ENCODE peak calls at places on chromosome 2, in nine cellular contexts. One of them, this sample, is unnamed.
A peak's percentile ranks its signal among the peaks of the same experiment; 100 is the strongest.

GRCh38 chr2:237919593-237919992 is 47.2 kb upstream of the UBE2F start:
- DNase-seq in upper lobe of right lung: no peak
- DNase-seq in astrocyte: no peak
- DNase-seq in left ventricle myocardium inferior: no peak
- DNase-seq in sigmoid colon: peak; percentile 60
- DNase-seq in fibroblast of lung: no peak
- DNase-seq in PC-3: no peak
- DNase-seq in cardiac muscle cell: no peak
- DNase-seq in hepatocyte: no peak
- DNase-seq in this sample: no peak

GRCh38 chr2:224925822-224926124 is 116.5 kb downstream of the DOCK10 start:
- DNase-seq in upper lobe of right lung: no peak
- DNase-seq in astrocyte: peak; percentile 49
- DNase-seq in left ventricle myocardium inferior: no peak
- DNase-seq in sigmoid colon: no peak
- DNase-seq in fibroblast of lung: peak; percentile 53
- DNase-seq in PC-3: no peak
- DNase-seq in cardiac muscle cell: no peak
- DNase-seq in hepatocyte: no peak
- DNase-seq in this sample: no peak

GRCh38 chr2:145690183-145690582 is 1170.3 kb upstream of the ZEB2 start:
- DNase-seq in upper lobe of right lung: no peak
- DNase-seq in astrocyte: peak; percentile 80
- DNase-seq in left ventricle myocardium inferior: no peak
- DNase-seq in sigmoid colon: no peak
- DNase-seq in fibroblast of lung: peak; percentile 79
- DNase-seq in PC-3: no peak
- DNase-seq in cardiac muscle cell: peak; percentile 44
- DNase-seq in hepatocyte: no peak
- DNase-seq in this sample: no peak

GRCh38 chr2:239055756-239056493 is 208.0 kb downstream of the TWIST2 start:
- DNase-seq in upper lobe of right lung: no peak
- DNase-seq in astrocyte: no peak
- DNase-seq in left ventricle myocardium inferior: no peak
- DNase-seq in sigmoid colon: peak; percentile 39
- DNase-seq in fibroblast of lung: peak; percentile 19
- DNase-seq in PC-3: peak; percentile 38
- DNase-seq in cardiac muscle cell: peak; percentile 12
- DNase-seq in hepatocyte: no peak
- DNase-seq in this sample: no peak

GRCh38 chr2:8543412-8544167 is 138.3 kb upstream of the ID2 start:
- DNase-seq in upper lobe of right lung: peak; percentile 85
- DNase-seq in astrocyte: peak; percentile 88
- DNase-seq in left ventricle myocardium inferior: peak; percentile 55
- DNase-seq in sigmoid colon: peak; percentile 82
- DNase-seq in fibroblast of lung: peak; percentile 92
- DNase-seq in PC-3: peak; percentile 78
- DNase-seq in cardiac muscle cell: peak; percentile 85
- DNase-seq in hepatocyte: no peak
- DNase-seq in this sample: peak; percentile 79

GRCh38 chr2:215652432-215652831 is 216.6 kb upstream of the FN1 start:
- DNase-seq in upper lobe of right lung: no peak
- DNase-seq in astrocyte: peak; percentile 95
- DNase-seq in left ventricle myocardium inferior: no peak
- DNase-seq in sigmoid colon: peak; percentile 81
- DNase-seq in fibroblast of lung: peak; percentile 95
- DNase-seq in PC-3: no peak
- DNase-seq in cardiac muscle cell: no peak
- DNase-seq in hepatocyte: no peak
- DNase-seq in this sample: no peak

GRCh38 chr2:86453838-86454237 is 12.7 kb downstream of the KDM3A start:
- DNase-seq in upper lobe of right lung: no peak
- DNase-seq in astrocyte: peak; percentile 55
- DNase-seq in left ventricle myocardium inferior: no peak
- DNase-seq in sigmoid colon: no peak
- DNase-seq in fibroblast of lung: peak; percentile 65
- DNase-seq in PC-3: peak; percentile 97
- DNase-seq in cardiac muscle cell: peak; percentile 92
- DNase-seq in hepatocyte: no peak
- DNase-seq in this sample: no peak

GRCh38 chr2:30684546-30684945 is 122.7 kb downstream of the CAPN13 start:
- DNase-seq in upper lobe of right lung: no peak
- DNase-seq in astrocyte: no peak
- DNase-seq in left ventricle myocardium inferior: no peak
- DNase-seq in sigmoid colon: peak; percentile 14
- DNase-seq in fibroblast of lung: no peak
- DNase-seq in PC-3: no peak
- DNase-seq in cardiac muscle cell: no peak
- DNase-seq in hepatocyte: no peak
- DNase-seq in this sample: no peak

GRCh38 chr2:56713161-56713676 is 529.4 kb downstream of the CCDC85A start:
- DNase-seq in upper lobe of right lung: no peak
- DNase-seq in astrocyte: peak; percentile 96
- DNase-seq in left ventricle myocardium inferior: no peak
- DNase-seq in sigmoid colon: no peak
- DNase-seq in fibroblast of lung: peak; percentile 95
- DNase-seq in PC-3: peak; percentile 13
- DNase-seq in cardiac muscle cell: peak; percentile 47
- DNase-seq in hepatocyte: no peak
- DNase-seq in this sample: no peak

DNA sequence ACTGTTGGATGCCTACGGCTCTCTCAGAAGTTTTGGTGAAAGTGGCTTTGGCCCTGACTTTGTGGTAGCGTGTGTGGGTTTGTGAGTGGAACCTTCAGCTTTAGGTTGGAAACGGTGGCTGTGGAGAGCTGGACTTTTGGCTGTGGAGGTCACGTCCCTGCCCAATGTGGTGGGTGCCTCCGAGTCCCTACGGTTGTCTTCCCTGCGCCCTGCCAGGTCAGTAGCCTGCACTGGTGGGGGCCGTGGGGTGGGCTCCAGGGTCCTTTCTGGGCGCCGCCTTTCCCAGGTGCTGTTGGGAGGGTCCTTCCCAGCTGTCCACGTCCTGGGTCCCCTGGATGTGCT is 11.1 kb downstream of the COLEC11 start:
- DNase-seq in upper lobe of right lung: peak; percentile 44
- DNase-seq in astrocyte: no peak
- DNase-seq in left ventricle myocardium inferior: no peak
- DNase-seq in sigmoid colon: peak; percentile 52
- DNase-seq in fibroblast of lung: no peak
- DNase-seq in PC-3: no peak
- DNase-seq in cardiac muscle cell: no peak
- DNase-seq in hepatocyte: no peak
- DNase-seq in this sample: no peak
- H3K4me3 ChIP-seq in upper lobe of right lung: no peak overlapping the region
- H3K4me3 ChIP-seq in astrocyte: no peak overlapping the region
- H3K4me3 ChIP-seq in left ventricle myocardium inferior: no peak overlapping the region
- H3K4me3 ChIP-seq in sigmoid colon: no peak overlapping the region
- H3K4me3 ChIP-seq in fibroblast of lung: no peak overlapping the region
- H3K4me3 ChIP-seq in PC-3: no peak overlapping the region
- H3K4me3 ChIP-seq in cardiac muscle cell: no peak overlapping the region
- H3K4me3 ChIP-seq in hepatocyte: no peak overlapping the region
- H3K4me3 ChIP-seq in this sample: no peak overlapping the region

DNA sequence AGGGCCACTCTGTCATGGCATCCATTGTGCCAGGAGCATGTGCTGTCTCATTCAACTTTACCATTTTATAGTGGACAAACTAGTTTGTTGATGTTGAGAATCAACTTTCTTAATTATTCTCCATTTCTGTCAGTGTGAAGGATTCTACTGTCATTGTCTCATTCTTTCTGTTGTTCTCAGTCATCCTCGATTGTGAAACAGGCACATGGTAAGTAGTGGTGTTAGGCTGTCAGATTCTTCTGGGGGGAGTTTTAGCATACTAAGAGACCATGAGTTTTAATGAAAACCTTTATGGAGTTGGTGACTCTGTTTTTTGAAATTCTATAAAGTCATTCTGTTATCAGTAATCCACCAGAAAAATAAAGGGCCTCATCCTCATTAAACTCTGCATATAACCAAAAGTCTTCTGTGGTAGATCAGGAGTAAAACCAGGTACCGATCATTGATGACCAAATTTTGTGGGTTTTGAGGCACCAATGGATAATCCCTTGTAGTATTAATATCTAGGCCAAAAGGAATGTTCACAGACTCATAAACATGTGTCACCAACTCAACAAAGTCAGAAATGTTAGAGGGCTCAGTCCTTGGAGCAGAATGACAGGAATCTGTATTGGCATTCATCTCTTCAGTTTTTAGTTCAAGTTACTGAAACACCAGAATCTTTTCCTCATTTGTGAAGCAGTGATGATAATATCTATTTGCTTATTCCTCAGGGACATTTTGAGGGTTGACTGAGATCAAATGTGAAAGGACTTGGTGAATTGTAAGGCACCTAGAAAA is 73.2 kb downstream of the CERS6 start:
- DNase-seq in upper lobe of right lung: no peak
- DNase-seq in astrocyte: no peak
- DNase-seq in left ventricle myocardium inferior: no peak
- DNase-seq in sigmoid colon: no peak
- DNase-seq in fibroblast of lung: no peak
- DNase-seq in PC-3: peak; percentile 50
- DNase-seq in cardiac muscle cell: no peak
- DNase-seq in hepatocyte: no peak
- DNase-seq in this sample: no peak
- H3K4me1 ChIP-seq in upper lobe of right lung: peaks cover 4% of the 10 kb centered on the region
- H3K4me1 ChIP-seq in astrocyte: no peaks in the 10 kb centered on the region
- H3K4me1 ChIP-seq in left ventricle myocardium inferior: peaks cover 94% of the 10 kb centered on the region
- H3K4me1 ChIP-seq in sigmoid colon: peaks cover 23% of the 10 kb centered on the region
- H3K4me1 ChIP-seq in fibroblast of lung: peaks cover 9% of the 10 kb centered on the region
- H3K4me1 ChIP-seq in PC-3: peaks cover 34% of the 10 kb centered on the region
- H3K4me1 ChIP-seq in cardiac muscle cell: peaks cover 18% of the 10 kb centered on the region
- H3K4me1 ChIP-seq in hepatocyte: peaks cover 58% of the 10 kb centered on the region
- H3K4me1 ChIP-seq in this sample: peaks cover 17% of the 10 kb centered on the region

DNA sequence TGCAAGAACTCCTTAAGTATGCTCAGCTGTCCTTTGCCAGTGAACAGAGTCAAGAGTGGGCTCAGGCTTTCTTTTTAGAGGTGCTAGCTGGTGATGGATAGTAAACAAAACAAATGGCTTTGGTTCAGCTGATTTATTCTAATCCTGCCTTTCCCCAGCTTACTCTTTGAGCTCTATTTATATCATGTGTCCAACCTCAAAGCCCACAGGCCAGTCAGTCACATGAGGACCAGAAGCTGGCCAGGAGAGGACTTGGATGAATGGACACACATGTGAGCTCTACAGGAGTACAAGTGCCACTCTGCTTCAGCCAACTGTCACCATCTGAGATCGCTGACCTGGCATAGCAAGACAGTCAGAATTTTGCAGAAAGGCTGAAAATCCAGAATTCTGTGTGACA is 59.4 kb downstream of the STK39 start:
- DNase-seq in upper lobe of right lung: no peak
- DNase-seq in astrocyte: no peak
- DNase-seq in left ventricle myocardium inferior: peak; percentile 41
- DNase-seq in sigmoid colon: no peak
- DNase-seq in fibroblast of lung: no peak
- DNase-seq in PC-3: no peak
- DNase-seq in cardiac muscle cell: no peak
- DNase-seq in hepatocyte: no peak
- DNase-seq in this sample: no peak
- TF ChIP-seq CTCF in upper lobe of right lung: no peak
- TF ChIP-seq CTCF in astrocyte: no peak
- TF ChIP-seq CTCF in left ventricle myocardium inferior: no peak
- TF ChIP-seq CTCF in sigmoid colon: no peak
- TF ChIP-seq CTCF in fibroblast of lung: no peak
- TF ChIP-seq CTCF in PC-3: no peak
- TF ChIP-seq CTCF in cardiac muscle cell: no peak
- TF ChIP-seq CTCF in hepatocyte: no peak
- TF ChIP-seq CTCF in this sample: no peak

GRCh38 chr2:110674620-110675555 is 3.0 kb downstream of the BUB1 start:
- DNase-seq in upper lobe of right lung: no peak
- DNase-seq in astrocyte: peak; percentile 39
- DNase-seq in left ventricle myocardium inferior: no peak
- DNase-seq in sigmoid colon: no peak
- DNase-seq in fibroblast of lung: peak; percentile 54
- DNase-seq in PC-3: peak; percentile 83
- DNase-seq in cardiac muscle cell: peak; percentile 77
- DNase-seq in hepatocyte: peak; percentile 60
- DNase-seq in this sample: peak; percentile 51
- H3K4me3 ChIP-seq in upper lobe of right lung: no peak overlapping the region
- H3K4me3 ChIP-seq in astrocyte: no peak overlapping the region
- H3K4me3 ChIP-seq in left ventricle myocardium inferior: peak overlapping the region; percentile 31
- H3K4me3 ChIP-seq in sigmoid colon: no peak overlapping the region
- H3K4me3 ChIP-seq in fibroblast of lung: no peak overlapping the region
- H3K4me3 ChIP-seq in PC-3: peak overlapping the region; percentile 94
- H3K4me3 ChIP-seq in cardiac muscle cell: peak overlapping the region; percentile 1
- H3K4me3 ChIP-seq in hepatocyte: no peak overlapping the region
- H3K4me3 ChIP-seq in this sample: no peak overlapping the region

GRCh38 chr2:221521261-221521845 is 50.8 kb downstream of the EPHA4 start:
- DNase-seq in upper lobe of right lung: no peak
- DNase-seq in astrocyte: no peak
- DNase-seq in left ventricle myocardium inferior: no peak
- DNase-seq in sigmoid colon: no peak
- DNase-seq in fibroblast of lung: no peak
- DNase-seq in PC-3: no peak
- DNase-seq in cardiac muscle cell: no peak
- DNase-seq in hepatocyte: no peak
- DNase-seq in this sample: no peak
- H3K4me1 ChIP-seq in upper lobe of right lung: peaks cover 35% of the 10 kb centered on the region
- H3K4me1 ChIP-seq in astrocyte: peaks cover 22% of the 10 kb centered on the region
- H3K4me1 ChIP-seq in left ventricle myocardium inferior: peaks cover 52% of the 10 kb centered on the region
- H3K4me1 ChIP-seq in sigmoid colon: peaks cover 38% of the 10 kb centered on the region
- H3K4me1 ChIP-seq in fibroblast of lung: peaks cover 2% of the 10 kb centered on the region
- H3K4me1 ChIP-seq in PC-3: peaks cover 33% of the 10 kb centered on the region
- H3K4me1 ChIP-seq in cardiac muscle cell: peaks cover 38% of the 10 kb centered on the region
- H3K4me1 ChIP-seq in hepatocyte: peaks cover 10% of the 10 kb centered on the region
- H3K4me1 ChIP-seq in this sample: peaks cover 44% of the 10 kb centered on the region

DNA sequence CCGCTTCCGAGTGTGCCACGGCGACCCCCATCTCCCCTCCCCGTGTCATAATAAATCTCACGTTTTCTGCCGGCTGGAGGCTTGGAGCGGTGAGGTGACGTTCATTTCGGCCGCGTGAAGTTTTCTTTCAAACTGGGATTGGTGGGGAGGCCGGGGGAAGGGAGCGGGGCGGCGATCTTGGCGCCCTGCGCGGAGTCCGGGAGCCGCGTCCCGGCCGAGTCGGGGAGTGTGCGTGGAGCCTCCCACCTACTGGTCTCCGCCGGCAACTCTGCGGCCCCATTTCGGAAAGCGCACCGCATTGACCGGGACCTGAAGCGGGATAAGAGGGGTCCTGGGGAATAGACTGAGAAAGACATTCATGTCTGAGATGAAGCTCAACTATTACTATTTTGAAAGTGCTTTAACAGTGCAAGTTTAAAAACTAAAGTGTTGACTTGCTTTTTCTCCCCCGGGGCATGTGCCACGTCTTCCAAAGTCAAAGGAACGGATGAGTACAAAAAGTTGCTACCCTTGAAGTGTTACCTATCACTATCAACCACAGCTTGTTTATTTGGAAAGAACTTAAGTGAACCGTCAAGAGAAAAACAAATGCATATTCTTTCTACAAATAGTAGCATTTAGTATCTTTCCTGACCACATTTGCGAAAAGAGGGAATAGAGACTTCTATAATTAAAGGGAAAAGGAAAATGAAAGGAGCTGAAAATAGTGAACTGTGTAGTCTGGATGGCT is 818 bp upstream of the IKZF2 start:
- DNase-seq in upper lobe of right lung: peak; percentile 89
- DNase-seq in astrocyte: peak; percentile 69
- DNase-seq in left ventricle myocardium inferior: peak; percentile 71
- DNase-seq in sigmoid colon: peak; percentile 85
- DNase-seq in fibroblast of lung: peak; percentile 80
- DNase-seq in PC-3: peak; percentile 66
- DNase-seq in cardiac muscle cell: peak; percentile 86
- DNase-seq in hepatocyte: peak; percentile 84
- DNase-seq in this sample: peak; percentile 75
- TF ChIP-seq CTCF in upper lobe of right lung: peak; percentile 26
- TF ChIP-seq CTCF in astrocyte: no peak
- TF ChIP-seq CTCF in left ventricle myocardium inferior: peak; percentile 62
- TF ChIP-seq CTCF in sigmoid colon: peak; percentile 38
- TF ChIP-seq CTCF in fibroblast of lung: peak; percentile 46
- TF ChIP-seq CTCF in PC-3: peak; percentile 53
- TF ChIP-seq CTCF in cardiac muscle cell: peak; percentile 46
- TF ChIP-seq CTCF in hepatocyte: peak; percentile 45
- TF ChIP-seq CTCF in this sample: peak; percentile 30

GRCh38 chr2:13652531-13653313 is 936.0 kb downstream of the TRIB2 start:
- DNase-seq in upper lobe of right lung: no peak
- DNase-seq in astrocyte: peak; percentile 81
- DNase-seq in left ventricle myocardium inferior: no peak
- DNase-seq in sigmoid colon: no peak
- DNase-seq in fibroblast of lung: peak; percentile 85
- DNase-seq in PC-3: peak; percentile 82
- DNase-seq in cardiac muscle cell: no peak
- DNase-seq in hepatocyte: no peak
- DNase-seq in this sample: no peak
- H3K4me3 ChIP-seq in upper lobe of right lung: no peak overlapping the region
- H3K4me3 ChIP-seq in astrocyte: peak overlapping the region; percentile 2
- H3K4me3 ChIP-seq in left ventricle myocardium inferior: no peak overlapping the region
- H3K4me3 ChIP-seq in sigmoid colon: no peak overlapping the region
- H3K4me3 ChIP-seq in fibroblast of lung: no peak overlapping the region
- H3K4me3 ChIP-seq in PC-3: peak overlapping the region; percentile 19
- H3K4me3 ChIP-seq in cardiac muscle cell: no peak overlapping the region
- H3K4me3 ChIP-seq in hepatocyte: no peak overlapping the region
- H3K4me3 ChIP-seq in this sample: no peak overlapping the region

This sample was measured in lower lobe of right lung.